ENCODE peak calls at places on chromosome 21, in five cellular contexts. One of them, this sample, is unnamed.

GRCh38 chr21:17460094-17460493 is 52.7 kb upstream of the CXADR start:
- DNase-seq in IMR-90: no peak
- DNase-seq in fibroblast of lung: peak; percentile 40
- DNase-seq in mammary epithelial cell: no peak
- DNase-seq in GM23338: no peak
- DNase-seq in this sample: peak; percentile 33

GRCh38 chr21:41480086-41480690 is 27.8 kb downstream of the TMPRSS2 start:
- DNase-seq in IMR-90: no peak
- DNase-seq in fibroblast of lung: no peak
- DNase-seq in mammary epithelial cell: no peak
- DNase-seq in GM23338: no peak
- DNase-seq in this sample: no peak

GRCh38 chr21:31530918-31531705 is 128.4 kb upstream of the SOD1 start:
- DNase-seq in IMR-90: no peak
- DNase-seq in fibroblast of lung: no peak
- DNase-seq in mammary epithelial cell: no peak
- DNase-seq in GM23338: no peak
- DNase-seq in this sample: no peak

GRCh38 chr21:14584357-14585095 is 38.4 kb upstream of the SAMSN1 start:
- DNase-seq in IMR-90: no peak
- DNase-seq in fibroblast of lung: no peak
- DNase-seq in mammary epithelial cell: no peak
- DNase-seq in GM23338: no peak
- DNase-seq in this sample: no peak

GRCh38 chr21:17105972-17106371 is 406.9 kb upstream of the CXADR start:
- DNase-seq in IMR-90: no peak
- DNase-seq in fibroblast of lung: no peak
- DNase-seq in mammary epithelial cell: peak; percentile 11
- DNase-seq in GM23338: no peak
- DNase-seq in this sample: no peak

GRCh38 chr21:41451753-41452676 is 26.0 kb downstream of the MX1 start:
- DNase-seq in IMR-90: no peak
- DNase-seq in fibroblast of lung: no peak
- DNase-seq in mammary epithelial cell: no peak
- DNase-seq in GM23338: no peak
- DNase-seq in this sample: no peak

GRCh38 chr21:35159881-35160280 is 110.8 kb upstream of the RUNX1 start:
- DNase-seq in IMR-90: peak; percentile 66
- DNase-seq in fibroblast of lung: peak; percentile 86
- DNase-seq in mammary epithelial cell: peak; percentile 74
- DNase-seq in GM23338: no peak
- DNase-seq in this sample: peak; percentile 85

GRCh38 chr21:41247561-41247968 is 69.0 kb upstream of the FAM3B start:
- DNase-seq in IMR-90: peak; percentile 76
- DNase-seq in fibroblast of lung: peak; percentile 98
- DNase-seq in mammary epithelial cell: no peak
- DNase-seq in GM23338: no peak
- DNase-seq in this sample: peak; percentile 98

GRCh38 chr21:35259452-35259851 is 210.3 kb upstream of the RUNX1 start:
- DNase-seq in IMR-90: no peak
- DNase-seq in fibroblast of lung: no peak
- DNase-seq in mammary epithelial cell: no peak
- DNase-seq in GM23338: no peak
- DNase-seq in this sample: no peak

GRCh38 chr21:41369915-41370839 is 8.3 kb downstream of the MX2 start:
- DNase-seq in IMR-90: no peak
- DNase-seq in fibroblast of lung: no peak
- DNase-seq in mammary epithelial cell: no peak
- DNase-seq in GM23338: peak; percentile 36
- DNase-seq in this sample: no peak

GRCh38 chr21:41431788-41432548 is 5.9 kb downstream of the MX1 start:
- DNase-seq in IMR-90: no peak
- DNase-seq in fibroblast of lung: no peak
- DNase-seq in mammary epithelial cell: no peak
- DNase-seq in GM23338: no peak
- DNase-seq in this sample: no peak

GRCh38 chr21:46193829-46194373 is 9.6 kb upstream of the SPATC1L start:
- DNase-seq in IMR-90: no peak
- DNase-seq in fibroblast of lung: no peak
- DNase-seq in mammary epithelial cell: no peak
- DNase-seq in GM23338: no peak
- DNase-seq in this sample: no peak

GRCh38 chr21:35139382-35139715 is 90.2 kb upstream of the RUNX1 start:
- DNase-seq in IMR-90: no peak
- DNase-seq in fibroblast of lung: peak; percentile 55
- DNase-seq in mammary epithelial cell: no peak
- DNase-seq in GM23338: no peak
- DNase-seq in this sample: peak; percentile 41

GRCh38 chr21:42061195-42061865 is 9.8 kb upstream of the UMODL1 start:
- DNase-seq in IMR-90: no peak
- DNase-seq in fibroblast of lung: no peak
- DNase-seq in mammary epithelial cell: no peak
- DNase-seq in GM23338: no peak
- DNase-seq in this sample: no peak

GRCh38 chr21:46211786-46212720 is 16.5 kb downstream of the LSS start:
- DNase-seq in IMR-90: no peak
- DNase-seq in fibroblast of lung: no peak
- DNase-seq in mammary epithelial cell: peak; percentile 62
- DNase-seq in GM23338: no peak
- DNase-seq in this sample: no peak

GRCh38 chr21:35010450-35010849 is 38.7 kb downstream of the RUNX1 start:
- DNase-seq in IMR-90: no peak
- DNase-seq in fibroblast of lung: no peak
- DNase-seq in mammary epithelial cell: no peak
- DNase-seq in GM23338: no peak
- DNase-seq in this sample: no peak

GRCh38 chr21:24023936-24024335 is 1583.3 kb downstream of the MRPL39 start:
- DNase-seq in IMR-90: no peak
- DNase-seq in fibroblast of lung: peak; percentile 1
- DNase-seq in mammary epithelial cell: no peak
- DNase-seq in GM23338: no peak
- DNase-seq in this sample: no peak

GRCh38 chr21:46386726-46387073 is 62.7 kb downstream of the PCNT start:
- DNase-seq in IMR-90: no peak
- DNase-seq in fibroblast of lung: no peak
- DNase-seq in mammary epithelial cell: no peak
- DNase-seq in GM23338: no peak
- DNase-seq in this sample: no peak

GRCh38 chr21:42366292-42367010 is at the start of gene TFF1:
- DNase-seq in IMR-90: peak; percentile 10
- DNase-seq in fibroblast of lung: no peak
- DNase-seq in mammary epithelial cell: no peak
- DNase-seq in GM23338: no peak
- DNase-seq in this sample: peak; percentile 2

GRCh38 chr21:43775795-43776430 is at the start of gene CSTB:
- DNase-seq in IMR-90: peak; percentile 38
- DNase-seq in fibroblast of lung: peak; percentile 50
- DNase-seq in mammary epithelial cell: peak; percentile 63
- DNase-seq in GM23338: peak; percentile 85
- DNase-seq in this sample: peak; percentile 20

GRCh38 chr21:35291963-35292627 is 243.0 kb upstream of the RUNX1 start:
- DNase-seq in IMR-90: peak; percentile 52
- DNase-seq in fibroblast of lung: peak; percentile 72
- DNase-seq in mammary epithelial cell: no peak
- DNase-seq in GM23338: no peak
- DNase-seq in this sample: peak; percentile 72

GRCh38 chr21:43603230-43603626 is 56.1 kb downstream of the HSF2BP start:
- DNase-seq in IMR-90: no peak
- DNase-seq in fibroblast of lung: no peak
- DNase-seq in mammary epithelial cell: no peak
- DNase-seq in GM23338: no peak
- DNase-seq in this sample: no peak

GRCh38 chr21:27571706-27572105 is 604.8 kb upstream of the ADAMTS5 start:
- DNase-seq in IMR-90: peak; percentile 81
- DNase-seq in fibroblast of lung: peak; percentile 85
- DNase-seq in mammary epithelial cell: peak; percentile 93
- DNase-seq in GM23338: no peak
- DNase-seq in this sample: peak; percentile 81

GRCh38 chr21:16608209-16608830 is 878.5 kb downstream of the USP25 start:
- DNase-seq in IMR-90: no peak
- DNase-seq in fibroblast of lung: no peak
- DNase-seq in mammary epithelial cell: peak; percentile 22
- DNase-seq in GM23338: peak; percentile 72
- DNase-seq in this sample: no peak

GRCh38 chr21:43759651-43760050 is 16.5 kb downstream of the CSTB start:
- DNase-seq in IMR-90: no peak
- DNase-seq in fibroblast of lung: no peak
- DNase-seq in mammary epithelial cell: no peak
- DNase-seq in GM23338: no peak
- DNase-seq in this sample: no peak

GRCh38 chr21:15207231-15207630 is 142.4 kb upstream of the NRIP1 start:
- DNase-seq in IMR-90: no peak
- DNase-seq in fibroblast of lung: no peak
- DNase-seq in mammary epithelial cell: no peak
- DNase-seq in GM23338: no peak
- DNase-seq in this sample: no peak

GRCh38 chr21:31408306-31409088 is 64.4 kb upstream of the TIAM1 start:
- DNase-seq in IMR-90: no peak
- DNase-seq in fibroblast of lung: no peak
- DNase-seq in mammary epithelial cell: no peak
- DNase-seq in GM23338: no peak
- DNase-seq in this sample: no peak

GRCh38 chr21:45164838-45165237 is 90.5 kb downstream of the ADARB1 start:
- DNase-seq in IMR-90: no peak
- DNase-seq in fibroblast of lung: no peak
- DNase-seq in mammary epithelial cell: no peak
- DNase-seq in GM23338: no peak
- DNase-seq in this sample: no peak
- H2AFZ ChIP-seq in IMR-90: no peak overlapping the region
- H2AFZ ChIP-seq in fibroblast of lung: no peak overlapping the region
- H2AFZ ChIP-seq in mammary epithelial cell: no peak overlapping the region
- H2AFZ ChIP-seq in GM23338: no peak overlapping the region
- H2AFZ ChIP-seq in this sample: no peak overlapping the region

DNA sequence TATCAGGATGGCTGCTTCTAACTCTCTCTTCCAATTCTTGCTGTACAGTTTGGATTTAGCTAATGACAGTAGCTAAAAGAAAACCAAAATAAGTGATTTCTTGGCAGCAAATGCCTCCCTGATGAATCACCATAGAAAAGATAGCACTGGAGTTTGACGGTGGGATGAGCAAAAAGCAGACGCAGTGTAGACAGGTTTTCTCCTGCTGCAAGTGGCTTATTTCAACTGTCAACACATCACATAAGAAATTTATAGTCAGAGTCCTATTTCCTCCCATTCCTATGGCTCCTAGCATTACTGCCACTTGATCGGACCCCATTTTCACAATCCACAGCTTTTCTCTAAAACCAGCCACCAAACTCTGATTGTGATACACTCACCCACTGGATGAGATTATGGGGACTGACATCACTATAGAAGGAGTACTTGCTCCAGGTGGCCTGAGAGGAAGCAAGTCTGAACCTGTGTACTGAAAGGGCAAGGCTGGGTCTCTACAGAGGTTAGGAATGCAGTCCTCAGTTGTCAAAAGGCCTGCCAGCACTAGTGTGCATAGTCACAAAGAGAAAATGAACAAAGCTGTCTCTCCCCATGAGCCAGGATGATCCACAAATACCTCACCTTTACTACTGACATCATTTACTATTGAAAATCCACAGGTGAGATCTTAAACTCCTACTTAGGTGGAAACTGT is 359.8 kb downstream of the LTN1 start:
- DNase-seq in IMR-90: peak; percentile 83
- DNase-seq in fibroblast of lung: peak; percentile 75
- DNase-seq in mammary epithelial cell: peak; percentile 97
- DNase-seq in GM23338: peak; percentile 24
- DNase-seq in this sample: peak; percentile 72
- H3K27ac ChIP-seq in IMR-90: peak overlapping the region; percentile 62
- H3K27ac ChIP-seq in fibroblast of lung: peak overlapping the region; percentile 90
- H3K27ac ChIP-seq in mammary epithelial cell: peak overlapping the region; percentile 98
- H3K27ac ChIP-seq in GM23338: no peak overlapping the region
- H3K27ac ChIP-seq in this sample: peak overlapping the region; percentile 90

DNA sequence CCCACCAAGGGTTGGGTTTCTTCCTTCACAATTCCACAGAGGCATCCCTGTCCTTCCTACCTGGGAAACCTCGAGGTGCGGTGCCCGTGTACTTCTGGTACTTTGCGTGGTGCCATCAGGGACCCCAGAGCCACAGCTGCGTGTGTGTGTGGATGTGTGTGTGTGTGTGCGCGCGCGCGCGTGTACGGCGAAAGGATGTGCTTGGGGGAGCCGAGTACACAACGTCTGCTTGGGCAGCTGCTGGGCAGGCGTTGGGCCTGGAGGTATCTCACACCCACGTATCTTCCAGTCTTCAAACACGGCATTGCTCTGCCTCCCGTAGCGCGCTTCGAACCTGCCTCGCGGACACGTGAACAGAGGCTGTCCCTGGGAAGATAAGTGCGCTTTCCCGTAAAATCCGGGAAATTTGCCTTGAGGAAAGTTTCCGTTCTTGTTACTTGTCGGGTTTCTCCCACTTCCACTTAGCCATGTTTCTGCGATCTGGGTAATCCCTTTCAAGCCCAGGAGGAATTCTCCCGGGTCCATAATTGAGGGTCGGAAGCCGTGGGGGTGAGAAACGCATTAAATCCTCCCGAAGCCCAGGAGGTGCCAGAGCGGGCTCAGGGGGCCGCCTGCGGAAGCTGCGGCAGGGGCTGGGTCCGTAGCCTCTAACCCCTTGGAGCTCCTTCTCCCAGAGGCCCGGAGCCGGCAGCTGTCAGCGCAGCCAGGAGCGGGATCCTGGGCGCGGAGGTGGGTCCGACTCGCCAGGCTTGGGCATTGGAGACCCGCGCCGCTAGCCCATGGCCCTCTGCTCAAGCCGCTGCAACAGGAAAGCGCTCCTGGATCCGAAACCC is 2.1 kb upstream of the SIM2 start:
- DNase-seq in IMR-90: peak; percentile 6
- DNase-seq in fibroblast of lung: no peak
- DNase-seq in mammary epithelial cell: no peak
- DNase-seq in GM23338: peak; percentile 61
- DNase-seq in this sample: no peak
- H2AFZ ChIP-seq in IMR-90: no peak overlapping the region
- H2AFZ ChIP-seq in fibroblast of lung: no peak overlapping the region
- H2AFZ ChIP-seq in mammary epithelial cell: no peak overlapping the region
- H2AFZ ChIP-seq in GM23338: no peak overlapping the region
- H2AFZ ChIP-seq in this sample: no peak overlapping the region

DNA sequence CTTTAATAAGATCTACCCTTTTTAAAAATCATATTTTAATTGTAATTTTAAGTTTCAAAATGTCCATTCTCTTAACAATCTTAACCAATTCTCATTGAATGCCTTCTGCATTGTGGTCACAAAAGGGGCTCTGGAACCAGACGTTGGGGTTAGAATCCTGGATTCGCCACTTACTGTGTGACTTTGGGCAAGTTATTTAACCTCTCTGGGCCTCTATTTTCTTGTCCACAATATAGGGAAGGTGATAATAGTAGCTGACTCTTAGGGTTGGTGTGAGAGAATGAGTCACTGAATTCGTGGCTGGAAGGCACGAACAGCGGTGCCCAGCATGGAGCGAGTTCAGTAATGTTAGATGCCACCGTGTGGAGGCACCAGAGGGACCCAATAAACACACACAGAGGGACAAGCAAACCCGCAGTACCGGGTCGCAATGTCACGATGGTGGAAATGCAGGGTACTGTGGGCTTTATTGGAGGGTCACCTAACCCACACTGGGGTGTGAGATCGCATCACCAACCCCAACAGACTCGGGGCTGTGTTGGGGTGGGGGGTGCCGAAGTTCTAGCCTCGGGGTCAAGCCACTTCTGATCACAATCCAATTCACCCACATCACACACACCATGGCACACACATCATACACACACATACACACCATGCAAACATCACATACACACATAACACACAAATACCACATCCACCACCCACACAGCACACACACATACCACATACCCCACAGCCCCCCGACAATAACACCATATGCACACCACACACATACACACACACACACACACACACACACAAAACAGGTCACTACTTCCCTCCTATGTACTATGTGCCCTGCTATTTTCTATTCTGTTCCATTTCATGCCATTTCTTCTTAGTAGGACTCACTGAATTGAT is 27.0 kb upstream of the IFNAR2 start:
- DNase-seq in IMR-90: no peak
- DNase-seq in fibroblast of lung: no peak
- DNase-seq in mammary epithelial cell: no peak
- DNase-seq in GM23338: no peak
- DNase-seq in this sample: no peak
- H3K27ac ChIP-seq in IMR-90: no peak overlapping the region
- H3K27ac ChIP-seq in fibroblast of lung: no peak overlapping the region
- H3K27ac ChIP-seq in mammary epithelial cell: peak overlapping the region; percentile 85
- H3K27ac ChIP-seq in GM23338: no peak overlapping the region
- H3K27ac ChIP-seq in this sample: peak overlapping the region; percentile 68

This sample was measured in astrocyte.